ENCODE peak calls at places on chromosome 5, in five cellular contexts. O is EL, V is PC-9, Y is hippocampal formation, N is occipital lobe. I is an unnamed sample.

GRCh38 chr5:155116456-155117251 is 103.1 kb downstream of the KIF4B start:
- DNase-seq in Y (no peak), V (no peak), N (no peak), O (no peak), I (no peak)

GRCh38 chr5:52269853-52270252 is 517.9 kb upstream of the ITGA1 start:
- DNase-seq in N (no peak), V (no peak), Y (no peak), O (no peak), I (no peak)

GRCh38 chr5:37789991-37790390 is 49.9 kb downstream of the GDNF start:
- DNase-seq in Y (no peak), O (peak), N (no peak), V (no peak), I (no peak)

GRCh38 chr5:175616083-175616482 is 41.8 kb upstream of the HRH2 start:
- DNase-seq in N (no peak), V (no peak), O (no peak), Y (no peak), I (no peak)

GRCh38 chr5:16737173-16737572 is 120.4 kb upstream of the RETREG1 start:
- DNase-seq in V (no peak), O (no peak), N (no peak), Y (no peak), I (no peak)

GRCh38 chr5:128405159-128405558 is 132.9 kb downstream of the FBN2 start:
- DNase-seq in V (no peak), N (no peak), O (no peak), Y (no peak), I (no peak)

GRCh38 chr5:5883116-5883515 is 460.6 kb downstream of the ICE1 start:
- DNase-seq in V (no peak), O (no peak), N (no peak), Y (no peak), I (no peak)

GRCh38 chr5:153794327-153794726 is 244.4 kb downstream of the FAM114A2 start:
- DNase-seq in O (no peak), V (no peak), N (no peak), Y (no peak), I (no peak)

GRCh38 chr5:58773744-58774441 is 191.0 kb downstream of the RAB3C start:
- DNase-seq in Y (peak), V (no peak), O (no peak), N (peak), I (peak)

GRCh38 chr5:126106032-126106431 is 317.2 kb upstream of the GRAMD2B start:
- DNase-seq in N (no peak), V (no peak), O (peak), Y (no peak), I (no peak)

GRCh38 chr5:140432212-140432611 is 30.6 kb downstream of the ANKHD1 start:
- DNase-seq in V (no peak), N (no peak), O (no peak), Y (no peak), I (no peak)

GRCh38 chr5:133509742-133510079 is 102.6 kb downstream of the FSTL4 start:
- DNase-seq in O (no peak), N (no peak), V (no peak), Y (no peak), I (no peak)

GRCh38 chr5:121366515-121366914 is 485.2 kb upstream of the FTMT start:
- DNase-seq in N (no peak), V (peak), Y (no peak), O (peak), I (no peak)

GRCh38 chr5:139177809-139178581 is 20.2 kb downstream of the SIL1 start:
- DNase-seq in V (no peak), O (no peak), N (no peak), Y (no peak), I (peak)

GRCh38 chr5:78497573-78498533 is 137.4 kb downstream of the SCAMP1 start:
- DNase-seq in N (peak), Y (no peak), O (no peak), V (no peak), I (no peak)

GRCh38 chr5:38540348-38540747 is 16.1 kb downstream of the LIFR start:
- DNase-seq in O (no peak), V (no peak), N (peak), Y (peak), I (peak)

GRCh38 chr5:10685103-10685502 is 75.9 kb downstream of the DAP start:
- DNase-seq in V (no peak), N (no peak), O (no peak), Y (no peak), I (no peak)

GRCh38 chr5:149472399-149472798 is 78.8 kb downstream of the CSNK1A1 start:
- DNase-seq in N (no peak), V (no peak), Y (no peak), O (no peak), I (no peak)

GRCh38 chr5:69206528-69207190 is 17.3 kb downstream of the CENPH start:
- DNase-seq in N (no peak), V (peak), Y (no peak), O (peak), I (no peak)

GRCh38 chr5:3801967-3802366 is 206.3 kb downstream of the IRX1 start:
- DNase-seq in N (no peak), Y (no peak), V (no peak), O (no peak), I (no peak)

GRCh38 chr5:109656829-109657228 is 32.9 kb upstream of the MAN2A1 start:
- DNase-seq in O (peak), Y (no peak), V (no peak), N (no peak), I (peak)

GRCh38 chr5:6592611-6593010 is 40.2 kb downstream of the NSUN2 start:
- DNase-seq in N (no peak), Y (no peak), O (peak), V (no peak), I (no peak)

GRCh38 chr5:140351609-140352334 is 5.4 kb upstream of the HBEGF start:
- DNase-seq in Y (peak), O (peak), V (peak), N (no peak), I (no peak)

GRCh38 chr5:37375091-37375490 is 4.0 kb upstream of the WDR70 start:
- DNase-seq in N (no peak), Y (no peak), O (no peak), V (no peak), I (no peak)

GRCh38 chr5:135177591-135177990 is 143.6 kb upstream of the PITX1 start:
- DNase-seq in N (no peak), Y (no peak), V (no peak), O (no peak), I (no peak)